ENCODE peak calls at places on chromosome 16, in eight cellular contexts. U, B, A, E, Y, T, D and S are unnamed samples.

GRCh38 chr16:56480776-56481467 is 29.6 kb downstream of the OGFOD1 start:
- DNase-seq in U (no peak), B (no peak), A (no peak), E (no peak), Y (no peak), T (no peak), D (no peak), S (no peak)

GRCh38 chr16:74738134-74738541 is 36.5 kb downstream of the FA2H start:
- DNase-seq in U (no peak), B (no peak), A (no peak), E (no peak), Y (no peak), T (no peak), D (no peak), S (no peak)

GRCh38 chr16:56933266-56933619 is 1.3 kb downstream of the HERPUD1 start:
- DNase-seq in U (no peak), B (no peak), A (no peak), E (no peak), Y (no peak), T (no peak), D (no peak), S (no peak)

GRCh38 chr16:27977966-27978365 is 85.5 kb downstream of the GSG1L start:
- DNase-seq in U (no peak), B (no peak), A (peak; percentile 25), E (no peak), Y (no peak), T (no peak), D (no peak), S (no peak)

GRCh38 chr16:66578596-66579531 is at the start of gene CMTM2:
- DNase-seq in U (peak; percentile 4), B (no peak), A (no peak), E (peak; percentile 48), Y (no peak), T (peak; percentile 8), D (no peak), S (no peak)

GRCh38 chr16:63922563-63922962 is 1199.3 kb downstream of the CDH11 start:
- DNase-seq in U (peak; percentile 6), B (no peak), A (no peak), E (no peak), Y (peak; percentile 14), T (no peak), D (no peak), S (no peak)

GRCh38 chr16:15879255-15879804 is 9.1 kb downstream of the CEP20 start:
- DNase-seq in U (no peak), B (peak; percentile 41), A (no peak), E (no peak), Y (peak; percentile 25), T (no peak), D (no peak), S (no peak)

GRCh38 chr16:21263640-21264211 is 14.4 kb downstream of the CRYM start:
- DNase-seq in U (no peak), B (peak; percentile 45), A (no peak), E (no peak), Y (peak; percentile 80), T (no peak), D (no peak), S (no peak)

GRCh38 chr16:73152731-73153130 is 104.8 kb upstream of the ZFHX3 start:
- DNase-seq in U (no peak), B (no peak), A (no peak), E (peak; percentile 79), Y (no peak), T (no peak), D (no peak), S (no peak)